ENCODE peak calls at places on chromosomes 7 and 10, in ten cellular contexts. One of them, this sample, is unnamed.

GRCh38 chr7:142711722-142712616 is 37.3 kb upstream of the PRSS1 start:
- DNase-seq in GDM1: peak; percentile 78
- DNase-seq in AG09319: peak; percentile 0
- DNase-seq in activated CD4-positive, CD25-positive, alpha-beta regulatory T cell: no peak
- DNase-seq in posterior cingulate gyrus: no peak
- DNase-seq in mucosa of descending colon: no peak
- DNase-seq in activated CD4-positive, alpha-beta T cell treated with anti-CD3 and anti-CD28 coated beads, Interleukin-2, amount 50 U/mL, for 1 hour: no peak
- DNase-seq in HCEC 1CT: no peak
- DNase-seq in mucosa of gallbladder: no peak
- DNase-seq in hepatocyte: peak; percentile 50
- DNase-seq in this sample: no peak

GRCh38 chr7:1458676-1459511 is at the start of gene MICALL2:
- DNase-seq in GDM1: no peak
- DNase-seq in AG09319: peak; percentile 59
- DNase-seq in activated CD4-positive, CD25-positive, alpha-beta regulatory T cell: no peak
- DNase-seq in posterior cingulate gyrus: no peak
- DNase-seq in mucosa of descending colon: peak; percentile 89
- DNase-seq in activated CD4-positive, alpha-beta T cell treated with anti-CD3 and anti-CD28 coated beads, Interleukin-2, amount 50 U/mL, for 1 hour: peak; percentile 22
- DNase-seq in HCEC 1CT: peak; percentile 85
- DNase-seq in mucosa of gallbladder: peak; percentile 72
- DNase-seq in hepatocyte: peak; percentile 90
- DNase-seq in this sample: peak; percentile 59

GRCh38 chr7:12941512-12941911 is 254.1 kb downstream of the ARL4A start:
- DNase-seq in GDM1: no peak
- DNase-seq in AG09319: no peak
- DNase-seq in activated CD4-positive, CD25-positive, alpha-beta regulatory T cell: no peak
- DNase-seq in posterior cingulate gyrus: no peak
- DNase-seq in mucosa of descending colon: no peak
- DNase-seq in activated CD4-positive, alpha-beta T cell treated with anti-CD3 and anti-CD28 coated beads, Interleukin-2, amount 50 U/mL, for 1 hour: no peak
- DNase-seq in HCEC 1CT: no peak
- DNase-seq in mucosa of gallbladder: no peak
- DNase-seq in hepatocyte: peak; percentile 30
- DNase-seq in this sample: no peak

GRCh38 chr10:32367793-32368453 is 21.0 kb upstream of the EPC1 start:
- DNase-seq in GDM1: peak; percentile 19
- DNase-seq in AG09319: peak; percentile 44
- DNase-seq in activated CD4-positive, CD25-positive, alpha-beta regulatory T cell: peak; percentile 54
- DNase-seq in posterior cingulate gyrus: peak; percentile 32
- DNase-seq in mucosa of descending colon: no peak
- DNase-seq in activated CD4-positive, alpha-beta T cell treated with anti-CD3 and anti-CD28 coated beads, Interleukin-2, amount 50 U/mL, for 1 hour: peak; percentile 77
- DNase-seq in HCEC 1CT: peak; percentile 59
- DNase-seq in mucosa of gallbladder: peak; percentile 70
- DNase-seq in hepatocyte: peak; percentile 81
- DNase-seq in this sample: peak; percentile 36

GRCh38 chr7:149873968-149874643 is at the start of gene ATP6V0E2:
- DNase-seq in GDM1: no peak
- DNase-seq in AG09319: no peak
- DNase-seq in activated CD4-positive, CD25-positive, alpha-beta regulatory T cell: no peak
- DNase-seq in posterior cingulate gyrus: no peak
- DNase-seq in mucosa of descending colon: no peak
- DNase-seq in activated CD4-positive, alpha-beta T cell treated with anti-CD3 and anti-CD28 coated beads, Interleukin-2, amount 50 U/mL, for 1 hour: no peak
- DNase-seq in HCEC 1CT: no peak
- DNase-seq in mucosa of gallbladder: no peak
- DNase-seq in hepatocyte: no peak
- DNase-seq in this sample: no peak

GRCh38 chr10:102504179-102504975 is 605 bp downstream of the SUFU start:
- DNase-seq in GDM1: peak; percentile 20
- DNase-seq in AG09319: no peak
- DNase-seq in activated CD4-positive, CD25-positive, alpha-beta regulatory T cell: no peak
- DNase-seq in posterior cingulate gyrus: no peak
- DNase-seq in mucosa of descending colon: peak; percentile 68
- DNase-seq in activated CD4-positive, alpha-beta T cell treated with anti-CD3 and anti-CD28 coated beads, Interleukin-2, amount 50 U/mL, for 1 hour: peak; percentile 4
- DNase-seq in HCEC 1CT: peak; percentile 11
- DNase-seq in mucosa of gallbladder: peak; percentile 20
- DNase-seq in hepatocyte: peak; percentile 62
- DNase-seq in this sample: peak; percentile 38

GRCh38 chr7:123789817-123790216 is 41.0 kb upstream of the WASL start:
- DNase-seq in GDM1: no peak
- DNase-seq in AG09319: no peak
- DNase-seq in activated CD4-positive, CD25-positive, alpha-beta regulatory T cell: no peak
- DNase-seq in posterior cingulate gyrus: no peak
- DNase-seq in mucosa of descending colon: no peak
- DNase-seq in activated CD4-positive, alpha-beta T cell treated with anti-CD3 and anti-CD28 coated beads, Interleukin-2, amount 50 U/mL, for 1 hour: no peak
- DNase-seq in HCEC 1CT: no peak
- DNase-seq in mucosa of gallbladder: no peak
- DNase-seq in hepatocyte: no peak
- DNase-seq in this sample: no peak

GRCh38 chr10:34908472-34908871 is 93.4 kb upstream of the PARD3 start:
- DNase-seq in GDM1: no peak
- DNase-seq in AG09319: peak; percentile 39
- DNase-seq in activated CD4-positive, CD25-positive, alpha-beta regulatory T cell: no peak
- DNase-seq in posterior cingulate gyrus: no peak
- DNase-seq in mucosa of descending colon: no peak
- DNase-seq in activated CD4-positive, alpha-beta T cell treated with anti-CD3 and anti-CD28 coated beads, Interleukin-2, amount 50 U/mL, for 1 hour: no peak
- DNase-seq in HCEC 1CT: peak; percentile 63
- DNase-seq in mucosa of gallbladder: no peak
- DNase-seq in hepatocyte: peak; percentile 28
- DNase-seq in this sample: peak; percentile 80

GRCh38 chr7:99006739-99007424 is 128.6 kb downstream of the TRRAP start:
- DNase-seq in GDM1: no peak
- DNase-seq in AG09319: no peak
- DNase-seq in activated CD4-positive, CD25-positive, alpha-beta regulatory T cell: no peak
- DNase-seq in posterior cingulate gyrus: no peak
- DNase-seq in mucosa of descending colon: no peak
- DNase-seq in activated CD4-positive, alpha-beta T cell treated with anti-CD3 and anti-CD28 coated beads, Interleukin-2, amount 50 U/mL, for 1 hour: no peak
- DNase-seq in HCEC 1CT: no peak
- DNase-seq in mucosa of gallbladder: no peak
- DNase-seq in hepatocyte: no peak
- DNase-seq in this sample: no peak

GRCh38 chr7:28953628-28954027 is 4.5 kb downstream of the TRIL start:
- DNase-seq in GDM1: no peak
- DNase-seq in AG09319: no peak
- DNase-seq in activated CD4-positive, CD25-positive, alpha-beta regulatory T cell: no peak
- DNase-seq in posterior cingulate gyrus: no peak
- DNase-seq in mucosa of descending colon: no peak
- DNase-seq in activated CD4-positive, alpha-beta T cell treated with anti-CD3 and anti-CD28 coated beads, Interleukin-2, amount 50 U/mL, for 1 hour: no peak
- DNase-seq in HCEC 1CT: peak; percentile 38
- DNase-seq in mucosa of gallbladder: no peak
- DNase-seq in hepatocyte: no peak
- DNase-seq in this sample: no peak

GRCh38 chr7:148912758-148913541 is 28.9 kb upstream of the EZH2 start:
- DNase-seq in GDM1: no peak
- DNase-seq in AG09319: no peak
- DNase-seq in activated CD4-positive, CD25-positive, alpha-beta regulatory T cell: peak; percentile 10
- DNase-seq in posterior cingulate gyrus: no peak
- DNase-seq in mucosa of descending colon: no peak
- DNase-seq in activated CD4-positive, alpha-beta T cell treated with anti-CD3 and anti-CD28 coated beads, Interleukin-2, amount 50 U/mL, for 1 hour: peak; percentile 25
- DNase-seq in HCEC 1CT: no peak
- DNase-seq in mucosa of gallbladder: no peak
- DNase-seq in hepatocyte: no peak
- DNase-seq in this sample: no peak

GRCh38 chr7:147513451-147513850 is 1077.1 kb upstream of the C7orf33 start:
- DNase-seq in GDM1: no peak
- DNase-seq in AG09319: no peak
- DNase-seq in activated CD4-positive, CD25-positive, alpha-beta regulatory T cell: no peak
- DNase-seq in posterior cingulate gyrus: no peak
- DNase-seq in mucosa of descending colon: no peak
- DNase-seq in activated CD4-positive, alpha-beta T cell treated with anti-CD3 and anti-CD28 coated beads, Interleukin-2, amount 50 U/mL, for 1 hour: no peak
- DNase-seq in HCEC 1CT: no peak
- DNase-seq in mucosa of gallbladder: no peak
- DNase-seq in hepatocyte: no peak
- DNase-seq in this sample: no peak

GRCh38 chr7:5701085-5701914 is 80.2 kb downstream of the RNF216 start:
- DNase-seq in GDM1: no peak
- DNase-seq in AG09319: no peak
- DNase-seq in activated CD4-positive, CD25-positive, alpha-beta regulatory T cell: no peak
- DNase-seq in posterior cingulate gyrus: no peak
- DNase-seq in mucosa of descending colon: no peak
- DNase-seq in activated CD4-positive, alpha-beta T cell treated with anti-CD3 and anti-CD28 coated beads, Interleukin-2, amount 50 U/mL, for 1 hour: peak; percentile 39
- DNase-seq in HCEC 1CT: peak; percentile 7
- DNase-seq in mucosa of gallbladder: no peak
- DNase-seq in hepatocyte: no peak
- DNase-seq in this sample: no peak

GRCh38 chr10:101559596-101560292 is 28.3 kb downstream of the POLL start:
- DNase-seq in GDM1: no peak
- DNase-seq in AG09319: no peak
- DNase-seq in activated CD4-positive, CD25-positive, alpha-beta regulatory T cell: no peak
- DNase-seq in posterior cingulate gyrus: no peak
- DNase-seq in mucosa of descending colon: no peak
- DNase-seq in activated CD4-positive, alpha-beta T cell treated with anti-CD3 and anti-CD28 coated beads, Interleukin-2, amount 50 U/mL, for 1 hour: no peak
- DNase-seq in HCEC 1CT: no peak
- DNase-seq in mucosa of gallbladder: no peak
- DNase-seq in hepatocyte: no peak
- DNase-seq in this sample: no peak

GRCh38 chr10:22816298-22816653 is 101.9 kb upstream of the PIP4K2A start:
- DNase-seq in GDM1: no peak
- DNase-seq in AG09319: no peak
- DNase-seq in activated CD4-positive, CD25-positive, alpha-beta regulatory T cell: no peak
- DNase-seq in posterior cingulate gyrus: no peak
- DNase-seq in mucosa of descending colon: no peak
- DNase-seq in activated CD4-positive, alpha-beta T cell treated with anti-CD3 and anti-CD28 coated beads, Interleukin-2, amount 50 U/mL, for 1 hour: no peak
- DNase-seq in HCEC 1CT: peak; percentile 95
- DNase-seq in mucosa of gallbladder: no peak
- DNase-seq in hepatocyte: peak; percentile 65
- DNase-seq in this sample: peak; percentile 56

GRCh38 chr10:2759203-2759602 is 308.1 kb upstream of the PFKP start:
- DNase-seq in GDM1: no peak
- DNase-seq in AG09319: no peak
- DNase-seq in activated CD4-positive, CD25-positive, alpha-beta regulatory T cell: no peak
- DNase-seq in posterior cingulate gyrus: no peak
- DNase-seq in mucosa of descending colon: no peak
- DNase-seq in activated CD4-positive, alpha-beta T cell treated with anti-CD3 and anti-CD28 coated beads, Interleukin-2, amount 50 U/mL, for 1 hour: no peak
- DNase-seq in HCEC 1CT: no peak
- DNase-seq in mucosa of gallbladder: no peak
- DNase-seq in hepatocyte: no peak
- DNase-seq in this sample: no peak

This sample was measured in amniotic stem cell.